ENCODE peak calls at places on chromosome 11, in six cellular contexts. L is AG10803, W is lower leg skin, V is astrocyte, R is HFF-Myc, I is HCT116. U is an unnamed sample.

GRCh38 chr11:125078516-125079140 is 15.5 kb downstream of the SLC37A2 start:
- DNase-seq in L (no peak), W (no peak), V (no peak), R (no peak), I (no peak), U (no peak)

GRCh38 chr11:61917357-61918109 is at the start of gene RAB3IL1:
- DNase-seq in L (peak), W (peak), V (no peak), R (peak), I (no peak), U (no peak)

GRCh38 chr11:95299078-95299611 is 68.1 kb upstream of the SESN3 start:
- DNase-seq in L (peak), W (no peak), V (peak), R (no peak), I (no peak), U (no peak)

GRCh38 chr11:102761646-102762238 is 18.7 kb downstream of the MMP10 start:
- DNase-seq in L (peak), W (no peak), V (peak), R (no peak), I (no peak), U (no peak)

GRCh38 chr11:71420455-71421241 is 27.5 kb downstream of the DHCR7 start:
- DNase-seq in L (peak), W (no peak), V (peak), R (no peak), I (peak), U (no peak)

GRCh38 chr11:34640050-34640971 is 19.4 kb downstream of the EHF start:
- DNase-seq in L (no peak), W (no peak), V (no peak), R (no peak), I (no peak), U (no peak)

GRCh38 chr11:7665473-7666291 is 7.6 kb downstream of the CYB5R2 start:
- DNase-seq in L (peak), W (peak), V (peak), R (no peak), I (peak), U (peak)

GRCh38 chr11:113408887-113409286 is 21.3 kb downstream of the ANKK1 start:
- DNase-seq in L (no peak), W (no peak), V (no peak), R (no peak), I (no peak), U (no peak)

GRCh38 chr11:2169001-2169370 is 2.6 kb downstream of the TH start:
- DNase-seq in L (no peak), W (no peak), V (no peak), R (no peak), I (no peak), U (no peak)

GRCh38 chr11:11427185-11427944 is 74.3 kb upstream of the CSNK2A3 start:
- DNase-seq in L (no peak), W (no peak), V (no peak), R (no peak), I (no peak), U (no peak)

GRCh38 chr11:729492-730074 is 17.7 kb upstream of the TALDO1 start:
- DNase-seq in L (no peak), W (no peak), V (no peak), R (no peak), I (no peak), U (no peak)

GRCh38 chr11:830295-831131 is 2.2 kb upstream of the CD151 start:
- DNase-seq in L (peak), W (no peak), V (no peak), R (no peak), I (no peak), U (no peak)

GRCh38 chr11:60252208-60252566 is 9.2 kb upstream of the MS4A4E start:
- DNase-seq in L (no peak), W (no peak), V (no peak), R (no peak), I (no peak), U (no peak)

GRCh38 chr11:60252709-60253108 is 9.8 kb upstream of the MS4A4E start:
- DNase-seq in L (no peak), W (no peak), V (no peak), R (no peak), I (no peak), U (no peak)

GRCh38 chr11:60251485-60252207 is 8.7 kb upstream of the MS4A4E start:
- DNase-seq in L (peak), W (no peak), V (no peak), R (no peak), I (peak), U (no peak)
- TF ChIP-seq CTCF in L (peak), W (no peak), V (no peak), R (no peak), I (peak), U (no peak)

DNA sequence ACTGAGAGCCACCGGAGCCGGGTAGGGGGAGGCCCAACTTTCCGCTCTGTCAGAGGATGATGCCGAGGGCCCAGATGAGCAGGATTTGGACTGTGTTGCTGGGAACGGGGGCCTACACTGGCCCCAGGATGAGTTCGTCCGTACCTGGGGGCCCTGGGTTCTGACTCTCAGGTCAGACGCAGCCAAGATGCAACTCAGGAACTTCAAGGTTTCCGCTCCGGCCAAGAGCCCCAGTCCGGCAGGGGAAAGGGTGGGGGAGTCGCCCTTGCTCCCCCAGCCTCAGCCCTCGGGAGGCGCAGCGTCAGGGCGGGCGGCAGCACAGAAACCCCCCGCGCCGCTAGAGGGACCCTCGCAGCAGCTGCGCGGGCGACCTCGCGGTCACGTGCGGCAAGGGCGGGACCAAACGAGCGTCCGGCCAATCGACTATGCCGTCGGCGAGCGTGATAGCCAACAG is 241 bp upstream of the ARL2 start:
- DNase-seq in L (peak), W (peak), V (peak), R (peak), I (peak), U (no peak)
- TF ChIP-seq CTCF in L (no peak), W (no peak), V (peak), R (no peak), I (peak), U (no peak)

DNA sequence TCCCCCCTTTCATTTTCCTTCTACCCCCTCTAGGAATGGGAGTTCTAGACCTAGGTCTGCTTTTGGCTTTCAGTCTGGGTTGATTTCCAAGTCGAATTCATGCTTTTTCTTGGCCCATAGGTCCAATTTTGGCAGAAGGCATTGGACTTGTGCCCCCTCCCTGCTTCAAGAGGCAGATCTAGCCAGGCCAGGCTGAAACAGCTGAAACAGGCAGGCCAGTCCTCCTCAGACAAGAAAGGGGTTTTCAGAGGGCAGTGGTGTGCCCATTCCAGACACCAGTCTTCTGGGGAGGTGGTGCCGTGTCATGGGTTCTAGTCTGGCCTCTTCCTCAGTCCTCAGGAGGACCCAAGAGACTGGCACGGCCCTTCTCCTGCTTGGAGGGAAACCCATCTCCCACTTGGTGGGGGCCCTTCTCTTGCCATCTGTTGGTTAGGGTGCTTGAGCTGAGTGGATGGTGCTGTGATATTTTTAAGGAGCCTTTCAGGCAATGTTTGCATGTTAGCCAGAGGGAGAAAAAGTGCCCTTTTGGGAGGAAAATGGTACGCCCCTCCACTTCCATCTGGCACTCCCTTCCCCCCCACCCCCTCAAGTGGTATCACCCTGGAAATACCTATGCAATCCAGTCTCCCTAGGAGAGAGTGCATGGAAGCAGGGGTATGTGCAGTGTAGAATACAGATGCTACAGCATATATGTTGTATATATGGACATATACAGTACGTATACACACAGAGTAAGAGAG is 53.6 kb downstream of the SYT13 start:
- DNase-seq in L (no peak), W (no peak), V (no peak), R (no peak), I (no peak), U (no peak)
- TF ChIP-seq CTCF in L (no peak), W (no peak), V (no peak), R (no peak), I (no peak), U (no peak)

GRCh38 chr11:9092085-9092484 is 686 bp upstream of the SCUBE2 start:
- DNase-seq in L (no peak), W (no peak), V (no peak), R (no peak), I (no peak), U (no peak)

GRCh38 chr11:9094420-9094819 is 3.0 kb upstream of the SCUBE2 start:
- DNase-seq in L (no peak), W (no peak), V (no peak), R (no peak), I (no peak), U (no peak)

GRCh38 chr11:9091044-9091936 is at the start of gene SCUBE2:
- DNase-seq in L (no peak), W (no peak), V (no peak), R (no peak), I (no peak), U (no peak)

GRCh38 chr11:9095421-9095820 is 4.0 kb upstream of the SCUBE2 start:
- DNase-seq in L (no peak), W (no peak), V (no peak), R (no peak), I (no peak), U (no peak)

DNA sequence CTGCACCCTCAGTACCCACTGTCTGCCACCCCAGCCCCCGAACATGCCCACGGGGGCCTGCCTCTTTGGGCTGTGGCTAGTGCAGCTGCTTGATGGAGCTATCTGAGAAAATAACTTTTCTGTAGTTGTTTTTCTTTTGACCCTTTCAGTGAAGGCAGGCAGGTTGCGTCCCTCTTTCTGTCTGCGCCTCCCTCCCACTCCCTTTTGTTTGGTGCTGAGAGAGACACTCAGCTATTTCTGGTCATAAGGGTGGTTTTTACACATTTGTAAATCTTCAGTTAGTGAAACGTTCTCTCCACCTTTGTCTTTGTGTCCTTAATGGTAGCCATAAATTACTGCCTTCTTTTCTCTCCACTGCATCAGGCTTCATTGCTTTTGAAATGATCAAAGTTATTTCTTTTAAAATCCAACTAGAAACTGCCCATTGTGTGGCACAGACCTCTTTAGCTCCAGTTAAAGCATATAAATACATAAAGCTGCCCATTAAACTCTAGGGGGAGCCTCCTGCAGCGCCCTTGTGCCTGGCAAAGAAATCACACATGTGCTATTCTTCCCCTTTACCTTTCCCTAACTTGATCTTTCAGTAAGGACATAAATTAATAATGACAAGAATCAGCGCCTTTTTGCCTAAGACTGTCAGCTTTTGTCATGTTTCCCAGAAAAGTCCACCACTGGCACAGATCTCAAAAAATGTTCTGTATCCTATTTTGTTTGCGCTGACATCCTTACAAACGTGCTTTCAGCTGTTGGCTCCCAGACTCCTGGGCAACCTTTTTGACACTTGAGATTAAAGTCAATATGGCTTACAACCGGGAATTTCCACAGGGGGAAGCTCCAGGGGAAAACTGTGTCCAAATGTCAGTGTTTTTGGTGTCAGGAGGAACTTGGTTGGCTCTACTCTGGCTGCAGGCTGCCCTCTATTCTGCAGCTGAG is 1.7 kb upstream of the SCUBE2 start:
- DNase-seq in L (no peak), W (no peak), V (no peak), R (no peak), I (no peak), U (no peak)
- TF ChIP-seq CTCF in L (peak), W (no peak), V (peak), R (peak), I (peak), U (no peak)

GRCh38 chr11:103845331-103845730 is 191.1 kb upstream of the DDI1 start:
- DNase-seq in L (no peak), W (no peak), V (peak), R (no peak), I (no peak), U (no peak)

GRCh38 chr11:103849366-103849765 is 187.1 kb upstream of the DDI1 start:
- DNase-seq in L (peak), W (no peak), V (no peak), R (no peak), I (no peak), U (no peak)

GRCh38 chr11:103850419-103851165 is 185.8 kb upstream of the DDI1 start:
- DNase-seq in L (no peak), W (no peak), V (no peak), R (no peak), I (no peak), U (no peak)

GRCh38 chr11:103851166-103851651 is 185.2 kb upstream of the DDI1 start:
- DNase-seq in L (peak), W (no peak), V (peak), R (no peak), I (no peak), U (no peak)
- TF ChIP-seq CTCF in L (no peak), W (no peak), V (no peak), R (no peak), I (no peak), U (no peak)

GRCh38 chr11:32109596-32109995 is 18.7 kb downstream of the RCN1 start:
- DNase-seq in L (no peak), W (no peak), V (no peak), R (no peak), I (no peak), U (no peak)

GRCh38 chr11:32108576-32108975 is 17.7 kb downstream of the RCN1 start:
- DNase-seq in L (no peak), W (no peak), V (no peak), R (no peak), I (no peak), U (no peak)

GRCh38 chr11:32110795-32111194 is 19.9 kb downstream of the RCN1 start:
- DNase-seq in L (no peak), W (no peak), V (no peak), R (no peak), I (no peak), U (no peak)

GRCh38 chr11:32107647-32108046 is 16.8 kb downstream of the RCN1 start:
- DNase-seq in L (no peak), W (no peak), V (no peak), R (no peak), I (no peak), U (no peak)

DNA sequence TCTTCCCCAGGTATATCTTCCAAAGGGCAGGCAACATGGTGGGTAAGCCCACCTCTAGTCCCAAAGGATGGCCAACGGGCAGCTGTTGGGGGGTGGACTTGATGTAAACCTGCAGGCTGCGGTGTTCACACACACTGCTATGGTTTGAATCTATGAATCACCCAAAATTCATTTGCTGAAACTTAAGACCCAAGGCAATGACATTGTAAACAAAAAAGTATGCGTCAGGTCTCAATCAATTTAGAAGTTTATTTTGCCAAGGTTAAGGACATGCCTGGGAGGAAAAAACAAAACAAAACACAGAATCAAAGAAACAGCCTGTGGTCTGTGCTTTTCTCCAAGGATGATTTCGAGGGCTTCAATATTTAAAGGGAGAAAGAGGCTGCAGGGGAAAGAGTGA is 18.3 kb downstream of the RCN1 start:
- DNase-seq in L (no peak), W (no peak), V (peak), R (no peak), I (no peak), U (no peak)
- TF ChIP-seq CTCF in L (no peak), W (no peak), V (no peak), R (no peak), I (no peak), U (no peak)

U was measured in natural killer cell.